ENCODE peak calls at places on chromosomes 13 and 19, in seven cellular contexts. One of them, this sample, is unnamed.

GRCh38 chr19:55705972-55706371 is 30.9 kb downstream of the EPN1 start:
- DNase-seq in uterus: no peak
- DNase-seq in mammary epithelial cell: no peak
- DNase-seq in adrenal gland: no peak
- DNase-seq in breast epithelium: no peak
- DNase-seq in effector memory CD4-positive, alpha-beta T cell: no peak
- DNase-seq in esophagus squamous epithelium: no peak
- DNase-seq in this sample: no peak

GRCh38 chr13:37412271-37412683 is 186.3 kb downstream of the POSTN start:
- DNase-seq in uterus: no peak
- DNase-seq in mammary epithelial cell: no peak
- DNase-seq in adrenal gland: no peak
- DNase-seq in breast epithelium: no peak
- DNase-seq in effector memory CD4-positive, alpha-beta T cell: no peak
- DNase-seq in esophagus squamous epithelium: no peak
- DNase-seq in this sample: no peak

GRCh38 chr13:48709213-48709612 is 55.5 kb downstream of the CYSLTR2 start:
- DNase-seq in uterus: no peak
- DNase-seq in mammary epithelial cell: peak
- DNase-seq in adrenal gland: no peak
- DNase-seq in breast epithelium: no peak
- DNase-seq in effector memory CD4-positive, alpha-beta T cell: no peak
- DNase-seq in esophagus squamous epithelium: no peak
- DNase-seq in this sample: no peak

GRCh38 chr13:47904239-47904638 is 96.8 kb downstream of the SUCLA2 start:
- DNase-seq in uterus: peak
- DNase-seq in mammary epithelial cell: no peak
- DNase-seq in adrenal gland: peak
- DNase-seq in breast epithelium: no peak
- DNase-seq in effector memory CD4-positive, alpha-beta T cell: no peak
- DNase-seq in esophagus squamous epithelium: no peak
- DNase-seq in this sample: no peak

GRCh38 chr13:80558074-80558473 is 217.1 kb upstream of the SPRY2 start:
- DNase-seq in uterus: no peak
- DNase-seq in mammary epithelial cell: no peak
- DNase-seq in adrenal gland: no peak
- DNase-seq in breast epithelium: no peak
- DNase-seq in effector memory CD4-positive, alpha-beta T cell: no peak
- DNase-seq in esophagus squamous epithelium: no peak
- DNase-seq in this sample: no peak

GRCh38 chr19:33054623-33055022 is 10.1 kb downstream of the RHPN2 start:
- DNase-seq in uterus: no peak
- DNase-seq in mammary epithelial cell: peak
- DNase-seq in adrenal gland: no peak
- DNase-seq in breast epithelium: peak
- DNase-seq in effector memory CD4-positive, alpha-beta T cell: no peak
- DNase-seq in esophagus squamous epithelium: no peak
- DNase-seq in this sample: no peak

GRCh38 chr19:47226426-47227346 is 4.3 kb downstream of the BBC3 start:
- DNase-seq in uterus: peak
- DNase-seq in mammary epithelial cell: peak
- DNase-seq in adrenal gland: peak
- DNase-seq in breast epithelium: peak
- DNase-seq in effector memory CD4-positive, alpha-beta T cell: peak
- DNase-seq in esophagus squamous epithelium: no peak
- DNase-seq in this sample: peak

GRCh38 chr19:55579766-55580621 is 654 bp downstream of the ZNF579 start:
- DNase-seq in uterus: no peak
- DNase-seq in mammary epithelial cell: peak
- DNase-seq in adrenal gland: no peak
- DNase-seq in breast epithelium: no peak
- DNase-seq in effector memory CD4-positive, alpha-beta T cell: no peak
- DNase-seq in esophagus squamous epithelium: no peak
- DNase-seq in this sample: peak

GRCh38 chr13:94656766-94657165 is 55.1 kb downstream of the GPR180 start:
- DNase-seq in uterus: no peak
- DNase-seq in mammary epithelial cell: peak
- DNase-seq in adrenal gland: no peak
- DNase-seq in breast epithelium: no peak
- DNase-seq in effector memory CD4-positive, alpha-beta T cell: no peak
- DNase-seq in esophagus squamous epithelium: no peak
- DNase-seq in this sample: no peak

GRCh38 chr19:18427080-18427751 is 8.0 kb downstream of the SSBP4 start:
- DNase-seq in uterus: no peak
- DNase-seq in mammary epithelial cell: no peak
- DNase-seq in adrenal gland: peak
- DNase-seq in breast epithelium: no peak
- DNase-seq in effector memory CD4-positive, alpha-beta T cell: no peak
- DNase-seq in esophagus squamous epithelium: no peak
- DNase-seq in this sample: no peak

GRCh38 chr13:42893346-42893745 is 98.7 kb downstream of the EPSTI1 start:
- DNase-seq in uterus: peak
- DNase-seq in mammary epithelial cell: peak
- DNase-seq in adrenal gland: peak
- DNase-seq in breast epithelium: no peak
- DNase-seq in effector memory CD4-positive, alpha-beta T cell: no peak
- DNase-seq in esophagus squamous epithelium: no peak
- DNase-seq in this sample: no peak

GRCh38 chr19:43444531-43445340 is 20.7 kb downstream of the LYPD3 start:
- DNase-seq in uterus: no peak
- DNase-seq in mammary epithelial cell: no peak
- DNase-seq in adrenal gland: no peak
- DNase-seq in breast epithelium: no peak
- DNase-seq in effector memory CD4-positive, alpha-beta T cell: no peak
- DNase-seq in esophagus squamous epithelium: no peak
- DNase-seq in this sample: no peak

GRCh38 chr13:107493271-107493670 is 722.1 kb downstream of the LIG4 start:
- DNase-seq in uterus: no peak
- DNase-seq in mammary epithelial cell: no peak
- DNase-seq in adrenal gland: no peak
- DNase-seq in breast epithelium: no peak
- DNase-seq in effector memory CD4-positive, alpha-beta T cell: no peak
- DNase-seq in esophagus squamous epithelium: no peak
- DNase-seq in this sample: no peak

GRCh38 chr13:109160887-109161669 is 531.7 kb downstream of the MYO16 start:
- DNase-seq in uterus: no peak
- DNase-seq in mammary epithelial cell: peak
- DNase-seq in adrenal gland: no peak
- DNase-seq in breast epithelium: no peak
- DNase-seq in effector memory CD4-positive, alpha-beta T cell: no peak
- DNase-seq in esophagus squamous epithelium: no peak
- DNase-seq in this sample: no peak

GRCh38 chr13:103403814-103404213 is 337.6 kb upstream of the SLC10A2 start:
- DNase-seq in uterus: no peak
- DNase-seq in mammary epithelial cell: no peak
- DNase-seq in adrenal gland: no peak
- DNase-seq in breast epithelium: no peak
- DNase-seq in effector memory CD4-positive, alpha-beta T cell: no peak
- DNase-seq in esophagus squamous epithelium: no peak
- DNase-seq in this sample: no peak

GRCh38 chr13:87820221-87820620 is 149.1 kb downstream of the SLITRK5 start:
- DNase-seq in uterus: no peak
- DNase-seq in mammary epithelial cell: no peak
- DNase-seq in adrenal gland: no peak
- DNase-seq in breast epithelium: no peak
- DNase-seq in effector memory CD4-positive, alpha-beta T cell: no peak
- DNase-seq in esophagus squamous epithelium: no peak
- DNase-seq in this sample: no peak

GRCh38 chr13:38348890-38349289 is 761 bp upstream of the UFM1 start:
- DNase-seq in uterus: no peak
- DNase-seq in mammary epithelial cell: peak
- DNase-seq in adrenal gland: peak
- DNase-seq in breast epithelium: no peak
- DNase-seq in effector memory CD4-positive, alpha-beta T cell: no peak
- DNase-seq in esophagus squamous epithelium: no peak
- DNase-seq in this sample: no peak

GRCh38 chr13:76307157-76307556 is 579.0 kb downstream of the KCTD12 start:
- DNase-seq in uterus: no peak
- DNase-seq in mammary epithelial cell: no peak
- DNase-seq in adrenal gland: no peak
- DNase-seq in breast epithelium: no peak
- DNase-seq in effector memory CD4-positive, alpha-beta T cell: no peak
- DNase-seq in esophagus squamous epithelium: no peak
- DNase-seq in this sample: no peak

GRCh38 chr13:32880636-32881035 is 135.6 kb upstream of the KL start:
- DNase-seq in uterus: no peak
- DNase-seq in mammary epithelial cell: no peak
- DNase-seq in adrenal gland: no peak
- DNase-seq in breast epithelium: no peak
- DNase-seq in effector memory CD4-positive, alpha-beta T cell: no peak
- DNase-seq in esophagus squamous epithelium: no peak
- DNase-seq in this sample: no peak

GRCh38 chr13:43905435-43906031 is 25.8 kb downstream of the LACC1 start:
- DNase-seq in uterus: peak
- DNase-seq in mammary epithelial cell: peak
- DNase-seq in adrenal gland: peak
- DNase-seq in breast epithelium: no peak
- DNase-seq in effector memory CD4-positive, alpha-beta T cell: no peak
- DNase-seq in esophagus squamous epithelium: no peak
- DNase-seq in this sample: peak

GRCh38 chr13:33764716-33765115 is 53.2 kb upstream of the RFC3 start:
- DNase-seq in uterus: no peak
- DNase-seq in mammary epithelial cell: peak
- DNase-seq in adrenal gland: no peak
- DNase-seq in breast epithelium: no peak
- DNase-seq in effector memory CD4-positive, alpha-beta T cell: no peak
- DNase-seq in esophagus squamous epithelium: no peak
- DNase-seq in this sample: no peak

GRCh38 chr19:38252935-38253691 is 3.1 kb downstream of the PPP1R14A start:
- DNase-seq in uterus: peak
- DNase-seq in mammary epithelial cell: no peak
- DNase-seq in adrenal gland: no peak
- DNase-seq in breast epithelium: no peak
- DNase-seq in effector memory CD4-positive, alpha-beta T cell: no peak
- DNase-seq in esophagus squamous epithelium: no peak
- DNase-seq in this sample: no peak

DNA sequence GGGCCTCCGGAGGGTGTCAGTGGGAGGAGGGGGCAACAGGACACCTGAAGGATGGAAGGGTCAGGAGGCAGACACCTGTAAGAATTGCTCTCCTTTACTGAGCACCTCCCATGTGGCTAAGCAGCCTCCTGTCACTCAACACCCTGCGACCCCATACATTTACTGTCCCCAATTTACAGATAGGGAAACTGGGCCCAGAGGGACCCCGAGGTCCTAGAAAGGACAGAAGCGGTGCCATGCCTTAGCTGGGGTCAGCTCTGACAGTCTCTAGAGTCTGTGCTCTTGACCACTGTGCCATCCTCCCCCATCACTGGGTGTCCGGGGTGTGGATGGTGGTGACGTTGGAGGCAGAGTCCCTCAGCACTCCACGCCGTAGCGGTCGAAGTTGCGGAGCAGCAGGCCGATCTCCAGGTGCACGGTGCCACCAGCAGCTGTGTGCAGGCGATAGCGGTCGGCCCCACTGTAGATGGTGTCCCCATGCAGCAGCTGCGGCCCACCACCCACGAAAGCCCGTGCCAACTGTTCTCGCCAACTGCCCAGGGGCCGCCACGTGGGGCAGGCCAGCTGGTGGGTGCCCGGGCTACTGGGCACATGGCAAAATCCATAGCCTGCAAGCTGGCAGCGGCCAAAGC is 737 bp upstream of the TGFB1 start:
- DNase-seq in uterus: no peak
- DNase-seq in mammary epithelial cell: no peak
- DNase-seq in adrenal gland: peak
- DNase-seq in breast epithelium: no peak
- DNase-seq in effector memory CD4-positive, alpha-beta T cell: no peak
- DNase-seq in esophagus squamous epithelium: no peak
- DNase-seq in this sample: no peak
- H3K27ac ChIP-seq in uterus: peak
- H3K27ac ChIP-seq in mammary epithelial cell: no peak
- H3K27ac ChIP-seq in adrenal gland: peak
- H3K27ac ChIP-seq in breast epithelium: peak
- H3K27ac ChIP-seq in effector memory CD4-positive, alpha-beta T cell: peak
- H3K27ac ChIP-seq in esophagus squamous epithelium: peak
- H3K27ac ChIP-seq in this sample: no peak

GRCh38 chr13:114115191-114115671 is 17.2 kb downstream of the RASA3 start:
- DNase-seq in uterus: peak
- DNase-seq in mammary epithelial cell: peak
- DNase-seq in adrenal gland: peak
- DNase-seq in breast epithelium: peak
- DNase-seq in effector memory CD4-positive, alpha-beta T cell: no peak
- DNase-seq in esophagus squamous epithelium: no peak
- DNase-seq in this sample: no peak

GRCh38 chr13:114118086-114118762 is 14.2 kb downstream of the RASA3 start:
- DNase-seq in uterus: no peak
- DNase-seq in mammary epithelial cell: no peak
- DNase-seq in adrenal gland: no peak
- DNase-seq in breast epithelium: peak
- DNase-seq in effector memory CD4-positive, alpha-beta T cell: no peak
- DNase-seq in esophagus squamous epithelium: no peak
- DNase-seq in this sample: no peak

GRCh38 chr13:114113961-114114360 is 18.5 kb downstream of the RASA3 start:
- DNase-seq in uterus: peak
- DNase-seq in mammary epithelial cell: no peak
- DNase-seq in adrenal gland: no peak
- DNase-seq in breast epithelium: peak
- DNase-seq in effector memory CD4-positive, alpha-beta T cell: no peak
- DNase-seq in esophagus squamous epithelium: no peak
- DNase-seq in this sample: no peak

GRCh38 chr13:114116734-114117133 is 15.7 kb downstream of the RASA3 start:
- DNase-seq in uterus: peak
- DNase-seq in mammary epithelial cell: no peak
- DNase-seq in adrenal gland: no peak
- DNase-seq in breast epithelium: no peak
- DNase-seq in effector memory CD4-positive, alpha-beta T cell: no peak
- DNase-seq in esophagus squamous epithelium: no peak
- DNase-seq in this sample: no peak

GRCh38 chr13:114115796-114116195 is 16.6 kb downstream of the RASA3 start:
- DNase-seq in uterus: no peak
- DNase-seq in mammary epithelial cell: no peak
- DNase-seq in adrenal gland: no peak
- DNase-seq in breast epithelium: peak
- DNase-seq in effector memory CD4-positive, alpha-beta T cell: no peak
- DNase-seq in esophagus squamous epithelium: no peak
- DNase-seq in this sample: no peak
- H3K27ac ChIP-seq in uterus: no peak
- H3K27ac ChIP-seq in mammary epithelial cell: no peak
- H3K27ac ChIP-seq in adrenal gland: peak
- H3K27ac ChIP-seq in breast epithelium: no peak
- H3K27ac ChIP-seq in effector memory CD4-positive, alpha-beta T cell: peak
- H3K27ac ChIP-seq in esophagus squamous epithelium: peak
- H3K27ac ChIP-seq in this sample: no peak

DNA sequence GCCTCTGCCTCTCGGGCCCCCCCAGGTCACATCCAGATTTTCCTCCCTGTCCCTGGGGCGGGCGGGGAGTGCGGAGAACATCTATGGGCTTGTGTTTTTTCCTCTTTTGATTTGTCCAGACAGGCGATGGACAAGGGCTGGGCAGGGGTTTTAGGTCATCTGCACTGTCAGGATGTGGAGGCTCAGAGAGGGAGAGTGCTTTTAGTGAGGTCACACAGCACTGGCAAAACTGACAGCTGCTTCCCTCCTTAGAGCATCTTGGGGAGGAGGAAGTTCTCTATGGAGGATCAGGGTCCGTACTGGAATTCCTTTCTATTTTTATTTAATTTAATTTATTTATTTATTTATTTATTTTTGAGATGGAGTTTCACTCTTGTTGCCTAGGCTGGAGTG is 38.9 kb downstream of the NFIC start:
- DNase-seq in uterus: no peak
- DNase-seq in mammary epithelial cell: no peak
- DNase-seq in adrenal gland: no peak
- DNase-seq in breast epithelium: no peak
- DNase-seq in effector memory CD4-positive, alpha-beta T cell: no peak
- DNase-seq in esophagus squamous epithelium: no peak
- DNase-seq in this sample: no peak
- H3K27ac ChIP-seq in uterus: peak
- H3K27ac ChIP-seq in mammary epithelial cell: no peak
- H3K27ac ChIP-seq in adrenal gland: peak
- H3K27ac ChIP-seq in breast epithelium: peak
- H3K27ac ChIP-seq in effector memory CD4-positive, alpha-beta T cell: no peak
- H3K27ac ChIP-seq in esophagus squamous epithelium: peak
- H3K27ac ChIP-seq in this sample: no peak

GRCh38 chr19:48368942-48369341 is 4.8 kb downstream of the SYNGR4 start:
- DNase-seq in uterus: no peak
- DNase-seq in mammary epithelial cell: no peak
- DNase-seq in adrenal gland: no peak
- DNase-seq in breast epithelium: no peak
- DNase-seq in effector memory CD4-positive, alpha-beta T cell: no peak
- DNase-seq in esophagus squamous epithelium: no peak
- DNase-seq in this sample: no peak
- H3K27ac ChIP-seq in uterus: no peak
- H3K27ac ChIP-seq in mammary epithelial cell: no peak
- H3K27ac ChIP-seq in adrenal gland: no peak
- H3K27ac ChIP-seq in breast epithelium: no peak
- H3K27ac ChIP-seq in effector memory CD4-positive, alpha-beta T cell: no peak
- H3K27ac ChIP-seq in esophagus squamous epithelium: no peak
- H3K27ac ChIP-seq in this sample: no peak

This sample was measured in OCI-LY7.